ENCODE peak calls at places on chromosomes 16 and 17, in four cellular contexts. F, O, B and P are unnamed samples.

GRCh38 chr17:52159810-52160578 is 1.5 kb upstream of the CA10 start:
- DNase-seq in F (no peak), O (no peak), B (no peak), P (no peak)

GRCh38 chr17:64779344-64780095 is 117.4 kb upstream of the SMURF2 start:
- DNase-seq in F (no peak), O (no peak), B (no peak), P (no peak)

GRCh38 chr16:73019456-73020362 is 28.2 kb downstream of the ZFHX3 start:
- DNase-seq in F (no peak), O (no peak), B (no peak), P (no peak)

GRCh38 chr17:19372866-19373505 is 5.3 kb upstream of the MAPK7 start:
- DNase-seq in F (no peak), O (no peak), B (no peak), P (no peak)

GRCh38 chr17:82297280-82297803 is 20.1 kb downstream of the CD7 start:
- DNase-seq in F (no peak), O (no peak), B (no peak), P (no peak)

GRCh38 chr16:22955461-22956145 is 141.6 kb downstream of the HS3ST2 start:
- DNase-seq in F (no peak), O (no peak), B (no peak), P (no peak)

GRCh38 chr17:62704381-62704971 is 77.0 kb downstream of the MRC2 start:
- DNase-seq in F (no peak), O (no peak), B (no peak), P (no peak)

GRCh38 chr17:62300697-62301096 is 79.7 kb upstream of the EFCAB3 start:
- DNase-seq in F (no peak), O (no peak), B (no peak), P (no peak)

GRCh38 chr17:29346462-29346861 is 43.7 kb upstream of the TAOK1 start:
- DNase-seq in F (no peak), O (no peak), B (no peak), P (no peak)

GRCh38 chr16:985237-985636 is 3.7 kb downstream of the SOX8 start:
- DNase-seq in F (no peak), O (no peak), B (no peak), P (no peak)